ENCODE peak calls at places on chromosomes 16 and 17, in five cellular contexts. Q is Panc1, E is K562, N is GM12878, S is HCT116. D is an unnamed sample.

GRCh38 chr17:27644586-27644985 is 13.6 kb downstream of the LGALS9 start:
- DNase-seq in N (no peak), S (no peak), E (no peak), Q (no peak), D (no peak)

GRCh38 chr17:75693500-75694481 is 26.7 kb downstream of the SAP30BP start:
- DNase-seq in N (no peak), Q (no peak), S (peak), E (no peak), D (peak)

GRCh38 chr17:42249681-42250446 is 26.3 kb downstream of the STAT5B start:
- DNase-seq in S (no peak), Q (no peak), E (no peak), N (peak), D (no peak)

GRCh38 chr17:76967762-76968161 is 99.6 kb downstream of the MGAT5B start:
- DNase-seq in E (no peak), Q (no peak), N (no peak), S (no peak), D (no peak)

GRCh38 chr16:20969386-20969785 is 68.8 kb downstream of the LYRM1 start:
- DNase-seq in Q (no peak), N (no peak), E (no peak), S (no peak), D (peak)

GRCh38 chr16:8679156-8679555 is 4.7 kb downstream of the ABAT start:
- DNase-seq in Q (no peak), S (no peak), E (no peak), N (no peak), D (no peak)

GRCh38 chr16:64278196-64278595 is 843.7 kb downstream of the CDH11 start:
- DNase-seq in E (no peak), N (no peak), S (no peak), Q (no peak), D (no peak)

GRCh38 chr16:3606441-3606840 is 5.0 kb downstream of the SLX4 start:
- DNase-seq in S (no peak), E (no peak), Q (no peak), N (no peak), D (no peak)

GRCh38 chr17:42413464-42414040 is 9.5 kb downstream of the CAVIN1 start:
- DNase-seq in Q (no peak), E (no peak), N (no peak), S (no peak), D (no peak)

GRCh38 chr16:13036600-13036999 is 135.2 kb downstream of the SHISA9 start:
- DNase-seq in E (peak), N (no peak), Q (no peak), S (no peak), D (peak)
- TF ChIP-seq REST in E (peak), N (peak), Q (peak), S (peak), D (peak)

GRCh38 chr17:73307130-73307529 is 4.7 kb downstream of the CDC42EP4 start:
- DNase-seq in N (no peak), Q (no peak), E (no peak), S (no peak), D (no peak)
- TF ChIP-seq POLR2AphosphoS5 in N (no peak), Q (no peak), E (no peak), S (no peak), D (no peak)

GRCh38 chr17:61400786-61401279 is 1.2 kb downstream of the TBX2 start:
- DNase-seq in E (no peak), S (no peak), N (no peak), Q (no peak), D (no peak)
- TF ChIP-seq REST in E (no peak), S (no peak), N (no peak), Q (no peak), D (no peak)

GRCh38 chr17:82845163-82845807 is 5.5 kb upstream of the ZNF750 start:
- DNase-seq in Q (no peak), S (no peak), E (no peak), N (no peak), D (no peak)
- TF ChIP-seq POLR2AphosphoS5 in Q (no peak), S (no peak), E (no peak), N (no peak), D (no peak)

DNA sequence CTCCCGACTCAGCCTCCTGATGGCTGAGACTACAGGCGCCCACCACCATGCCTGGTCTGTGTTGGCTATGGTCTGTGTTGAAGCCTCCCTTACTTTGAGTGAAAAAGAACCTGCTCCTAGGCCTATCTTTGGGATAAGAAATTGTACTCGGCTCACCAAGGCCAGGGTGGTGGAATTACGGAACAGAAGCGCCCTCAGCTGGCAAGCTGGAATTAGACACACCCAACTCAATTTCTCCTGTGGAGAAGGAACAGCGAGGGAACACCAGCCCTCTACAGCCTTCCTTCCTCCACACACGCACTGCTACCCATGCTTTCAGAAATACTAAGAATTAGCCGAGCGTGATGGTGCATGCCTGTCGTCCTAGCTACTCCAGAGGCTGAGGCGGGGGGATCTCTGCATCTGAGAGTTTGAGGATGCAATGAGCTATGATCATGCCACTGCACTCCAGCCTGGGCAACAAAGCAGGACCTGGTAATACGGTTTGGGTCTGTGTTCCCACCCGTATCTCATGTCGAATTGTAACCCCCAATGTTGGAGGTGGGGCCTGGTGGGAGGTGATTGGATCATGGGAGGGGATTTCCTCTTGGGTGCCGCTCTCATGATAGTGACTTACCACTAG is 40.1 kb upstream of the RBBP6 start:
- DNase-seq in Q (no peak), S (peak), N (no peak), E (peak), D (peak)
- TF ChIP-seq REST in Q (no peak), S (no peak), N (no peak), E (no peak), D (no peak)

DNA sequence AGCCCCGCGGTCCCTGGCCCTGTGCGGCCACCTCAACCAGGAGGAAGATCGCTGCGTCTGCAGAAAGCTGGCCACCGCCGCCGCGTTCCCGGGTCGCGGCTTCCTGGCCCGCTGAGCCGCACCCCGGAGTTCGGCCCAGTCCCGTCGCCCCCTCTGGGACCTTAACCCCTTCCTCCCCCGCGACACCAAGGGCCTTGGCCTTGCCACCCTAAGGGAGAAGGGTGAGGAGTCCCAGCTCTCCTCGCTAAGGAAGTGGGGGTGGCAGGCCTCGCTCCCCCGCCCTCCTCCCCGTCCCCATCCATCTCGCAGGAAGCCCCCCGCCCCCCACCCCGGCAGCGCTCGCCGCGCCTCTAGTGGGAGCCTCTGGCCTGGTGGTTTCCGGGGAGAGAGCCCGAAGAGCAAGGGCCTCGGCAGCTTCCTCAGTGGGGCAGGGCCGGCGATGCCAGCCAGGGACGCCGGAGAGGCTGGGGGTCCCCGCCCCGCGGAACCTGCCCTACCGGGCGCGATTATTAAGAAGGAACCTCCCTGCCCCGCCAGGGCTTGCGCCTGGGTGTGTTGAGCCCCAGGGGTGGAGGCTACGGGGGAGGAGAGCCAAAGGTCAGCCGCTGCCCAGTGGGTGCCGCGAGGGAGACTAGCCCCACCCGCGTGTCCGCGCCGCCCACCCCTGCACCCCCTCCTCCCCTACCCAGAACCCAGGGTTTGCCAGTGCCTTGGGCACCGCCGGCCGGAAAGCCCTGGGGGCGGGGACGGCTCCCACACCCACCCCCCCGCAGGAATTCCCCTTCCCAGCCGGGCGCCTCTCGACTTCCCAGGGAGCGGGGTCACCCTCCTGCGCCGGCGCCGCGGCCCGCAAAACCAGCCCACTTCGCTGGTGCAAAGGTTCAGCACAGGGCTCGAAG is 6.8 kb downstream of the CBX4 start:
- DNase-seq in N (no peak), S (no peak), Q (no peak), E (peak), D (peak)
- TF ChIP-seq POLR2AphosphoS5 in N (no peak), S (peak), Q (peak), E (peak), D (no peak)

GRCh38 chr16:53872248-53873221 is 168.6 kb downstream of the FTO start:
- DNase-seq in N (no peak), Q (no peak), S (no peak), E (no peak), D (no peak)
- TF ChIP-seq REST in N (no peak), Q (no peak), S (no peak), E (no peak), D (no peak)

GRCh38 chr16:71965223-71965622 is 35.0 kb downstream of the PKD1L3 start:
- DNase-seq in Q (no peak), N (no peak), E (no peak), S (no peak), D (no peak)
- TF ChIP-seq POLR2AphosphoS5 in Q (no peak), N (no peak), E (no peak), S (no peak), D (no peak)

D was measured in GM23338.